ENCODE peak calls at places on chromosomes 5 and 9, in four cellular contexts. C, A, U and B are unnamed samples.

GRCh38 chr9:32554107-32554506 is 1.7 kb upstream of the TOPORS start:
- DNase-seq in A (no peak), U (no peak), C (peak; percentile 13), B (no peak)

GRCh38 chr5:145473032-145473642 is 362.0 kb downstream of the PRELID2 start:
- DNase-seq in C (peak; percentile 29), U (no peak), A (no peak), B (no peak)

GRCh38 chr5:150544606-150545219 is 36.8 kb downstream of the NDST1 start:
- DNase-seq in C (peak; percentile 81), U (no peak), A (peak; percentile 74), B (peak; percentile 57)

GRCh38 chr9:112103405-112103804 is 71.7 kb downstream of the SUSD1 start:
- DNase-seq in A (no peak), C (no peak), U (no peak), B (no peak)

GRCh38 chr5:121681200-121681855 is 170.4 kb upstream of the FTMT start:
- DNase-seq in A (no peak), C (no peak), U (no peak), B (no peak)

GRCh38 chr9:133990366-133991210 is 1.5 kb downstream of the VAV2 start:
- DNase-seq in C (no peak), A (no peak), U (no peak), B (no peak)

GRCh38 chr9:126317513-126317912 is 9.1 kb upstream of the MVB12B start:
- DNase-seq in C (no peak), A (no peak), U (no peak), B (no peak)

GRCh38 chr9:122131401-122131921 is 28.1 kb downstream of the NDUFA8 start:
- DNase-seq in U (no peak), A (peak; percentile 43), C (no peak), B (no peak)

GRCh38 chr5:36066001-36066539 is 612 bp downstream of the UGT3A2 start:
- DNase-seq in U (no peak), A (no peak), C (peak; percentile 62), B (no peak)

GRCh38 chr5:93162201-93162654 is 418.8 kb downstream of the NR2F1-AS1 start:
- DNase-seq in U (no peak), C (peak; percentile 44), A (no peak), B (no peak)

GRCh38 chr5:78964889-78965288 is 20.2 kb downstream of the ARSB start:
- DNase-seq in C (peak; percentile 66), U (no peak), A (no peak), B (no peak)

GRCh38 chr5:160097981-160098380 is 21.3 kb downstream of the PWWP2A start:
- DNase-seq in U (no peak), C (no peak), A (no peak), B (no peak)
- H3K27ac ChIP-seq in U (no peak overlapping the region), C (no peak overlapping the region), A (no peak overlapping the region), B (no peak overlapping the region)

GRCh38 chr9:95004452-95005275 is 278.2 kb downstream of the AOPEP start:
- DNase-seq in C (peak; percentile 59), A (peak; percentile 68), U (no peak), B (no peak)

GRCh38 chr9:95008151-95008771 is 281.8 kb downstream of the AOPEP start:
- DNase-seq in C (no peak), A (no peak), U (no peak), B (no peak)

GRCh38 chr9:95007470-95007869 is 281.0 kb downstream of the AOPEP start:
- DNase-seq in C (no peak), A (no peak), U (no peak), B (no peak)

GRCh38 chr9:95003694-95004451 is 277.4 kb downstream of the AOPEP start:
- DNase-seq in U (no peak), A (peak; percentile 66), C (peak; percentile 50), B (no peak)

DNA sequence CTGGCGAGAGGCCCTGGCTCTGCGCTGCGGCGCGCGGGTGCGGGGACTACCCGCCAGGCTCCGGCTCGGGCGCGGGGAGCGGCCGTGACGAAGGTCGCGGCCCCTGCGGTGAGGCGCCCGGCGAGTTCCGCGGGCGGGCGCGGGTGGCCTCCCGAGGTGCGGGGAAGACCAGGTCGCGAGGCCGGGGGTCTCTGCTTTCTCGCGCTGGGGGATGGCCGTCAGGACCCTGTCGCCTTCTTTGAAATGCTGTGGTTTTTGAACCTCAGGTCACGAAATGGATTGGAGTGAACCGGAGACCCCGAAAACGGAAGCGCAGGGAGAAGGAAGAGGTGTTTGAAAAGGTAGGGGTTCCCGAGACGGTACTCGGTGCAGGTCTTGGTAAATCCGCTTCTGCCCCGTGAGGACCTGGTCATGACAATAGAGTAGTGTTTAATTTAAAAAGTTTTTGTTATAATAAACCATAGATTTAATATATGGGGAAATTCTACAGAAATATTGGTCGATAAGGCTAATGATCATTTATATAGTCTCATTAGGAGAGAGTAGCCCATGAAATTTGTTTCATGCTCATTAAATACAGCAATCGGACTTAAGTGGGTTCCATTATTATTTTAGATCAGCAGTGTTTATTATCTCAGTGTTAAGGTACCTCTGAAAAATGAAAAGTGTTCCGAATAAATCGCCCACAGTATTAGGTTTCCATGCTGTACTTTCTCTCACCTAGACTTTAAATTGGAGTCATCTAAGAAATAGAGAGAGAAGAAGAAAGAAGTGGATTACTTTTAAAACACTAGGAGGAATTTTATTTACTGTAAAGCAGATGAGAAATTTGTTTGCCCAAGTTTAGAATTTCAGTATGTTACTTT is 279.0 kb downstream of the AOPEP start:
- DNase-seq in C (peak; percentile 18), U (no peak), A (no peak), B (no peak)
- H3K27ac ChIP-seq in C (peak overlapping the region; percentile 46), U (peak overlapping the region; percentile 90), A (peak overlapping the region; percentile 99), B (peak overlapping the region; percentile 94)

DNA sequence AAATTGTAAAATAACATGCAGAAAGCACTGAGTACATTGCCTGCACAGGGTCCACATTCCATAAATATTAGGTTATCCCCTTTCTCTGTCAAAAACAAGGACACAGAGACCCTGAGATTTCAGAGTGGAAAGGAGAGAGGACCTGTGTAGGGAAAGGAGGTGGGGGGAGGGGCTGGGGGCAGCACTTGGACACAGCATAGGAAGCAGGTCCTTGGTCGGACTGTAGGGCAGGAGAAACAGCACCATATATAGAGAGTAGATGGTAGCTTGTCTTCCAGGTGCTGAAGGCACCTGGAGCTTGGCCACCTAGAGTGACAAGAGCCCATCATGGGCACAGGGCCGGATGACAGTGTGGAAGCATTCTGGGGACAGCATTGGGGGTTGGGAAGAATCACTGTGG is 2.4 kb downstream of the TPM2 start:
- DNase-seq in U (no peak), A (no peak), C (no peak), B (no peak)
- H3K27ac ChIP-seq in U (no peak overlapping the region), A (peak overlapping the region; percentile 98), C (no peak overlapping the region), B (no peak overlapping the region)

GRCh38 chr5:170291324-170291847 is 6.2 kb downstream of the LCP2 start:
- DNase-seq in U (no peak), A (no peak), C (no peak), B (no peak)
- H3K27ac ChIP-seq in U (no peak overlapping the region), A (no peak overlapping the region), C (no peak overlapping the region), B (no peak overlapping the region)

GRCh38 chr5:132215329-132215728 is 12.3 kb downstream of the P4HA2 start:
- DNase-seq in A (peak; percentile 96), C (no peak), U (no peak), B (peak; percentile 70)
- H3K27ac ChIP-seq in A (peak overlapping the region; percentile 97), C (no peak overlapping the region), U (peak overlapping the region; percentile 42), B (peak overlapping the region; percentile 60)

DNA sequence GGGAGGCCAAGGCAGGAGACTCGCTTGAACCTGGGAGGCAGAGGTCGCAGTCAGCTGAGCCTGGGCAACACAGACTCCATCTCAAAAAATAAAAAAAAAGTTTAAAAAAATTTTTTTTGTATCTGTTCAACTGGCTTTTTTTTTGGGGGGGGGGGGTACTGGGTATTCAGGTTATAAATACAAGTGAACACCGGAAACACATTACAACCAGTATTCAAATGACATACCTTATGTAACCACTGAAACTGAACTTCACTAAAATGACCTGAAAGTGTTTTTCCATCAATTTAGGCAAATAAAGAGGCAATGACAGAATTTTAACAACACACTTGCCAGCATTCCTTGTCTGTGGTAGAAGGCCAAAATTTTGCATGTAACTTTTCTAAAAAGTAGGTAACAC is 33.5 kb downstream of the STRBP start:
- DNase-seq in A (no peak), C (no peak), U (no peak), B (no peak)
- H3K27ac ChIP-seq in A (no peak overlapping the region), C (no peak overlapping the region), U (no peak overlapping the region), B (no peak overlapping the region)

GRCh38 chr5:141881886-141882285 is 3.7 kb upstream of the PCDH1 start:
- DNase-seq in U (no peak), C (no peak), A (no peak), B (no peak)
- H3K27ac ChIP-seq in U (peak overlapping the region; percentile 97), C (no peak overlapping the region), A (peak overlapping the region; percentile 95), B (peak overlapping the region; percentile 98)

GRCh38 chr5:133400831-133401351 is 211.4 kb downstream of the FSTL4 start:
- DNase-seq in U (no peak), C (no peak), A (no peak), B (no peak)

GRCh38 chr5:133402781-133403180 is 209.6 kb downstream of the FSTL4 start:
- DNase-seq in A (no peak), C (no peak), U (no peak), B (no peak)

GRCh38 chr5:133403741-133404364 is 208.5 kb downstream of the FSTL4 start:
- DNase-seq in C (no peak), A (no peak), U (no peak), B (no peak)

GRCh38 chr5:133400120-133400519 is 212.2 kb downstream of the FSTL4 start:
- DNase-seq in U (no peak), C (no peak), A (no peak), B (no peak)

GRCh38 chr5:133401731-133402347 is 210.5 kb downstream of the FSTL4 start:
- DNase-seq in U (no peak), A (no peak), C (no peak), B (no peak)
- H3K27ac ChIP-seq in U (no peak overlapping the region), A (no peak overlapping the region), C (no peak overlapping the region), B (no peak overlapping the region)